ENCODE peak calls at places on chromosomes 7 and 10, in six cellular contexts. V, N, M, S, U and B are unnamed samples.

GRCh38 chr7:106180721-106181120 is 68.6 kb upstream of the SYPL1 start:
- DNase-seq in V (no peak), U (no peak), N (no peak), M (no peak), S (no peak), B (no peak)

GRCh38 chr10:86440874-86441838 is 74.6 kb upstream of the GRID1 start:
- DNase-seq in N (peak), S (peak), M (no peak), V (no peak), U (peak), B (peak)

GRCh38 chr10:128963246-128964099 is 503.6 kb upstream of the MGMT start:
- DNase-seq in V (no peak), M (no peak), N (no peak), U (no peak), S (no peak), B (no peak)

GRCh38 chr7:155420116-155420515 is 37.8 kb upstream of the EN2 start:
- DNase-seq in N (no peak), U (no peak), V (no peak), M (no peak), S (no peak), B (no peak)

GRCh38 chr10:72297281-72297967 is 23.7 kb downstream of the DDIT4 start:
- DNase-seq in M (peak), U (no peak), V (peak), N (peak), S (peak), B (peak)

GRCh38 chr10:100878291-100878910 is 34.4 kb upstream of the SLF2 start:
- DNase-seq in U (no peak), S (peak), V (no peak), M (no peak), N (peak), B (peak)

GRCh38 chr7:123782071-123782798 is 33.4 kb upstream of the WASL start:
- DNase-seq in M (no peak), N (peak), V (no peak), S (no peak), U (no peak), B (no peak)

GRCh38 chr10:12934777-12935176 is 66.7 kb downstream of the CCDC3 start:
- DNase-seq in N (peak), S (peak), V (no peak), U (peak), M (no peak), B (peak)

GRCh38 chr7:128446306-128446705 is 9.4 kb upstream of the HILPDA start:
- DNase-seq in U (no peak), M (no peak), S (no peak), V (no peak), N (no peak), B (no peak)

GRCh38 chr7:28973591-28973990 is 15.5 kb upstream of the TRIL start:
- DNase-seq in V (no peak), M (no peak), S (no peak), U (no peak), N (no peak), B (no peak)

GRCh38 chr7:47498229-47499056 is 83.5 kb downstream of the TNS3 start:
- DNase-seq in N (no peak), M (peak), U (no peak), S (no peak), V (no peak), B (no peak)

GRCh38 chr10:125162181-125162906 is 2.0 kb upstream of the CTBP2 start:
- DNase-seq in N (no peak), S (no peak), M (peak), V (no peak), U (no peak), B (no peak)

GRCh38 chr7:117582219-117582704 is 102.4 kb downstream of the CFTR start:
- DNase-seq in N (peak), M (no peak), U (no peak), S (peak), V (peak), B (peak)

GRCh38 chr7:93923946-93924345 is 2.4 kb downstream of the GNG11 start:
- DNase-seq in M (no peak), S (peak), U (no peak), V (no peak), N (peak), B (no peak)

GRCh38 chr7:131556055-131556911 is at the start of gene PODXL:
- DNase-seq in M (peak), S (peak), U (no peak), V (peak), N (peak), B (peak)

GRCh38 chr10:49010295-49010694 is 70.7 kb upstream of the LRRC18 start:
- DNase-seq in U (no peak), V (no peak), S (no peak), N (no peak), M (no peak), B (no peak)

GRCh38 chr7:32206987-32207386 is 136.8 kb upstream of the PDE1C start:
- DNase-seq in N (no peak), U (no peak), S (peak), V (no peak), M (peak), B (peak)

GRCh38 chr7:45026013-45026412 is 26.0 kb downstream of the CCM2 start:
- DNase-seq in S (no peak), U (no peak), N (no peak), V (no peak), M (no peak), B (no peak)
- TF ChIP-seq CTCF in S (no peak), U (no peak), N (no peak), V (no peak), M (no peak), B (no peak)

DNA sequence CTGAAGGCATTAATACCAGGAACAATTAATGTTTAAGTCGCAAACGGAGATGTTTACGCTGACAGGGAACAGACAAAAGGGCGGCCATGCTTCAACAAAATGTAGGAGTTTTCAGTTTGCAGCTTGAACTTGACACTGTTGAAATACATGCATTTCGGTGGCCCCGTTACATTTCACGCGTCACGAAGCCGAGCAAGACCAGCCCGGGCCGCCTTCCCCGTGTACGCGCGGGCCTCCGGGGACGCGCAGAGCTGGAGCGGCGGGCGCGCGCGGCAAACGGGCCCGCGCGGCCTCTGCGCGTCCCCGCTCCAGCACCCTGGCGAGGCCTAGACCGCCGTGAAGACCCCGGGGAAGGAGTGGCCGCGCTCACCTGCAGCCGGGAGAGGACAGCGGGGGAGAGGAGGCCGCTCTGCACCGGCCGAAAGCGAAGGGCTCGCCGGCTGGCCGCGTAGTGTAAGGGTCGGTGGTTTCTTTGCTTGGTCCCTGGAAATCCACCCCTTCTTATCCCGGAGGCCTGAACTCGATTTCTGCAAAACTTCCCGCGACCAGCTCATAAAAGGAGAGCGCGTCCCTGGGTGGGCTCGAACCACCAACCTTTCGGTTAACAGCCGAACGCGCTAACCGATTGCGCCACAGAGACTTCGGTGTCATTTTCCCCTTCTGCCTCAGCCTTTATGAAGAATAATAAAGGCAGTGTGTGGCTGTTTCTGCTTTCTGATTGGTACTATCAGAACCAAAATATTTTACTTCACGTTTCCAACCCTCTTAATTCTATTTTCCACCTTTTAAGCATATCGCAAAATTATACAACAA is 11.3 kb upstream of the EBLN1 start:
- DNase-seq in M (peak), S (peak), N (peak), U (peak), V (peak), B (peak)
- H3K4me3 ChIP-seq in M (peak), S (peak), N (peak), U (peak), V (peak), B (peak)

GRCh38 chr7:64882341-64883112 is 20.5 kb upstream of the ZNF273 start:
- DNase-seq in M (peak), V (peak), U (no peak), N (peak), S (peak), B (no peak)

GRCh38 chr7:64881461-64882287 is 21.4 kb upstream of the ZNF273 start:
- DNase-seq in S (no peak), N (no peak), U (no peak), M (no peak), V (no peak), B (no peak)

GRCh38 chr7:64879097-64879730 is 23.9 kb upstream of the ZNF273 start:
- DNase-seq in N (no peak), V (no peak), S (no peak), M (peak), U (no peak), B (no peak)

GRCh38 chr7:64879800-64880199 is 23.3 kb upstream of the ZNF273 start:
- DNase-seq in N (no peak), S (no peak), M (peak), V (no peak), U (no peak), B (no peak)

GRCh38 chr7:64880322-64881297 is 22.5 kb upstream of the ZNF273 start:
- DNase-seq in V (no peak), N (no peak), M (peak), U (no peak), S (no peak), B (no peak)
- TF ChIP-seq CTCF in V (no peak), N (no peak), M (no peak), U (no peak), S (no peak), B (no peak)

DNA sequence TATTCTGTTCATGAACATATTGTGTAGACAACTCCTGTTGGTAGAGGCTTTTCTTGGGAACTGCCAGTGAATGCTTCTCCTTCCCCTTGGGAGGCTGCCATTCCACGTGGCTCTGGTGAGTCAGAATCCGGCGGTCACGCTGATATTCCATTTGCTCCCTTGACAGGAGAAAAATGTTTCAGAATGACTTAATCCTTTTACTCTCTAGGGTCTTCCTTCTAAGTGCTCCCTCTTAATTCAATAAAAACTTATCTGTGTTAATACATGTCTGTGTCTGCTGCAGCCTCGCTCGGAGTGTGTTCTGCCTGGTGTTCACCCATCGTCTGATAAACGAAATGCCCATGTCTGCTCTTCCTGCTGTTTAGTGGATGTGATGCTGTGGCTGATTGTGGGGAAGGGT is 278.6 kb downstream of the ARHGAP12 start:
- DNase-seq in U (peak), M (no peak), S (peak), V (peak), N (peak), B (peak)
- H3K4me3 ChIP-seq in U (no peak), M (no peak), S (no peak), V (peak), N (no peak), B (no peak)

GRCh38 chr7:88095-88926 is 104.1 kb upstream of the FAM20C start:
- DNase-seq in M (no peak), S (no peak), V (no peak), U (no peak), N (no peak), B (no peak)
- TF ChIP-seq CTCF in M (no peak), S (no peak), V (no peak), U (peak), N (peak), B (peak)

GRCh38 chr10:17660921-17661320 is 17.0 kb downstream of the STAM start:
- DNase-seq in V (no peak), M (no peak), U (no peak), S (no peak), N (peak), B (no peak)
- H3K4me3 ChIP-seq in V (no peak), M (no peak), U (no peak), S (no peak), N (no peak), B (no peak)

GRCh38 chr7:20158684-20159083 is 58.5 kb downstream of the MACC1 start:
- DNase-seq in U (no peak), V (no peak), S (peak), M (no peak), N (peak), B (peak)
- TF ChIP-seq CTCF in U (no peak), V (no peak), S (peak), M (no peak), N (peak), B (peak)